ENCODE peak calls at places on chromosomes 12 and 14, in six cellular contexts. G is stimulated activated CD8-positive, alpha-beta memory T cell treated with anti-CD3 and anti-CD28 coated beads, Interleukin-7, amount 100 ng/mL, for 1 hour; Y is sigmoid colon; C is psoas muscle; I is activated T-cell treated with anti-CD3 and anti-CD28 coated beads for 24 hours; U is heart left ventricle. S is an unnamed sample.

GRCh38 chr14:68964300-68965093 is 14.6 kb downstream of the ACTN1 start:
- DNase-seq in I (no peak), U (no peak), G (no peak), Y (no peak), C (no peak), S (no peak)

GRCh38 chr14:31261523-31261858 is 53.9 kb upstream of the HECTD1 start:
- DNase-seq in G (no peak), C (no peak), Y (no peak), U (no peak), I (no peak), S (no peak)

GRCh38 chr14:35370969-35371368 is 33.6 kb downstream of the NFKBIA start:
- DNase-seq in G (no peak), I (no peak), Y (no peak), C (no peak), U (no peak), S (no peak)

GRCh38 chr14:96843137-96843536 is 46.0 kb downstream of the VRK1 start:
- DNase-seq in C (no peak), I (no peak), U (no peak), Y (no peak), G (no peak), S (no peak)

GRCh38 chr12:88308825-88309224 is 166.7 kb downstream of the TMTC3 start:
- DNase-seq in G (no peak), Y (no peak), C (no peak), I (no peak), U (no peak), S (peak; percentile 64)

GRCh38 chr14:37889087-37889486 is 293.7 kb downstream of the TTC6 start:
- DNase-seq in I (no peak), C (no peak), Y (no peak), U (peak; percentile 32), G (no peak), S (no peak)

GRCh38 chr14:99391671-99392070 is 89.0 kb downstream of the SETD3 start:
- DNase-seq in Y (no peak), U (no peak), G (no peak), I (no peak), C (no peak), S (peak; percentile 35)

GRCh38 chr14:75363570-75364227 is 64.1 kb upstream of the JDP2 start:
- DNase-seq in C (no peak), U (no peak), G (no peak), Y (peak; percentile 77), I (no peak), S (no peak)

GRCh38 chr12:108915632-108916133 is 35.8 kb downstream of the DAO start:
- DNase-seq in C (no peak), Y (no peak), G (no peak), U (no peak), I (no peak), S (peak; percentile 7)

GRCh38 chr14:22875003-22875747 is 3.6 kb downstream of the LRP10 start:
- DNase-seq in I (no peak), G (no peak), C (no peak), U (no peak), Y (no peak), S (no peak)

GRCh38 chr12:1422604-1423315 is 171.6 kb downstream of the FBXL14 start:
- DNase-seq in U (no peak), I (no peak), Y (no peak), C (no peak), G (no peak), S (no peak)

S was measured in Daoy.